ENCODE peak calls at places on chromosomes 1 and 21, in ten cellular contexts. One of them, this sample, is unnamed.

GRCh38 chr21:46159841-46160562 is 4.6 kb upstream of the FTCD start:
- DNase-seq in endothelial cell: no peak
- DNase-seq in CD8-positive, alpha-beta T cell: peak; percentile 46
- DNase-seq in IMR-90: no peak
- DNase-seq in lower leg skin: no peak
- DNase-seq in MM.1S: no peak
- DNase-seq in fibroblast of lung: no peak
- DNase-seq in mucosa of descending colon: no peak
- DNase-seq in HL-60: no peak
- DNase-seq in WTC11: no peak
- DNase-seq in this sample: no peak

GRCh38 chr1:243378666-243379065 is 122.8 kb downstream of the SDCCAG8 start:
- DNase-seq in WTC11: no peak
- DNase-seq in fibroblast of lung: no peak
- DNase-seq in HL-60: no peak
- DNase-seq in IMR-90: no peak
- DNase-seq in lower leg skin: no peak
- DNase-seq in CD8-positive, alpha-beta T cell: no peak
- DNase-seq in mucosa of descending colon: no peak
- DNase-seq in endothelial cell: no peak
- DNase-seq in MM.1S: no peak
- DNase-seq in this sample: no peak

GRCh38 chr1:33819290-33819912 is 44.5 kb upstream of the HMGB4 start:
- DNase-seq in WTC11: no peak
- DNase-seq in lower leg skin: no peak
- DNase-seq in mucosa of descending colon: no peak
- DNase-seq in IMR-90: no peak
- DNase-seq in HL-60: no peak
- DNase-seq in fibroblast of lung: no peak
- DNase-seq in MM.1S: no peak
- DNase-seq in endothelial cell: no peak
- DNase-seq in CD8-positive, alpha-beta T cell: no peak
- DNase-seq in this sample: no peak

GRCh38 chr1:74714429-74715362 is 18.2 kb downstream of the CRYZ start:
- DNase-seq in mucosa of descending colon: no peak
- DNase-seq in lower leg skin: no peak
- DNase-seq in CD8-positive, alpha-beta T cell: no peak
- DNase-seq in endothelial cell: no peak
- DNase-seq in IMR-90: peak; percentile 35
- DNase-seq in fibroblast of lung: no peak
- DNase-seq in WTC11: no peak
- DNase-seq in MM.1S: no peak
- DNase-seq in HL-60: no peak
- DNase-seq in this sample: no peak

GRCh38 chr1:182641561-182641960 is 37.4 kb upstream of the RGS16 start:
- DNase-seq in CD8-positive, alpha-beta T cell: no peak
- DNase-seq in endothelial cell: no peak
- DNase-seq in WTC11: no peak
- DNase-seq in mucosa of descending colon: no peak
- DNase-seq in MM.1S: peak; percentile 2
- DNase-seq in fibroblast of lung: no peak
- DNase-seq in HL-60: no peak
- DNase-seq in lower leg skin: no peak
- DNase-seq in IMR-90: no peak
- DNase-seq in this sample: no peak

GRCh38 chr1:165773324-165773965 is 4.8 kb upstream of the TMCO1 start:
- DNase-seq in IMR-90: peak; percentile 89
- DNase-seq in CD8-positive, alpha-beta T cell: no peak
- DNase-seq in fibroblast of lung: peak; percentile 59
- DNase-seq in WTC11: no peak
- DNase-seq in lower leg skin: no peak
- DNase-seq in endothelial cell: no peak
- DNase-seq in mucosa of descending colon: no peak
- DNase-seq in HL-60: no peak
- DNase-seq in MM.1S: peak; percentile 4
- DNase-seq in this sample: no peak

GRCh38 chr1:183230403-183230802 is 44.3 kb downstream of the LAMC2 start:
- DNase-seq in MM.1S: no peak
- DNase-seq in HL-60: no peak
- DNase-seq in endothelial cell: no peak
- DNase-seq in WTC11: no peak
- DNase-seq in CD8-positive, alpha-beta T cell: no peak
- DNase-seq in fibroblast of lung: no peak
- DNase-seq in lower leg skin: no peak
- DNase-seq in mucosa of descending colon: no peak
- DNase-seq in IMR-90: peak; percentile 31
- DNase-seq in this sample: no peak

GRCh38 chr1:230067441-230067870 is 418 bp downstream of the GALNT2 start:
- DNase-seq in mucosa of descending colon: peak; percentile 67
- DNase-seq in endothelial cell: no peak
- DNase-seq in fibroblast of lung: peak; percentile 61
- DNase-seq in MM.1S: peak; percentile 28
- DNase-seq in CD8-positive, alpha-beta T cell: no peak
- DNase-seq in HL-60: peak; percentile 50
- DNase-seq in WTC11: peak; percentile 37
- DNase-seq in lower leg skin: no peak
- DNase-seq in IMR-90: no peak
- DNase-seq in this sample: peak; percentile 65

GRCh38 chr1:110285316-110285715 is 53.9 kb upstream of the RBM15 start:
- DNase-seq in IMR-90: peak; percentile 26
- DNase-seq in MM.1S: no peak
- DNase-seq in WTC11: no peak
- DNase-seq in fibroblast of lung: no peak
- DNase-seq in CD8-positive, alpha-beta T cell: no peak
- DNase-seq in HL-60: no peak
- DNase-seq in mucosa of descending colon: no peak
- DNase-seq in lower leg skin: no peak
- DNase-seq in endothelial cell: no peak
- DNase-seq in this sample: no peak

GRCh38 chr1:200384818-200385390 is 24.9 kb downstream of the ZNF281 start:
- DNase-seq in fibroblast of lung: peak; percentile 44
- DNase-seq in mucosa of descending colon: no peak
- DNase-seq in WTC11: no peak
- DNase-seq in lower leg skin: no peak
- DNase-seq in HL-60: no peak
- DNase-seq in MM.1S: no peak
- DNase-seq in CD8-positive, alpha-beta T cell: no peak
- DNase-seq in IMR-90: no peak
- DNase-seq in endothelial cell: no peak
- DNase-seq in this sample: no peak

GRCh38 chr21:44444286-44444931 is 10.9 kb upstream of the LRRC3 start:
- DNase-seq in WTC11: peak; percentile 75
- DNase-seq in fibroblast of lung: no peak
- DNase-seq in lower leg skin: no peak
- DNase-seq in CD8-positive, alpha-beta T cell: no peak
- DNase-seq in MM.1S: no peak
- DNase-seq in HL-60: no peak
- DNase-seq in endothelial cell: peak; percentile 54
- DNase-seq in mucosa of descending colon: no peak
- DNase-seq in IMR-90: no peak
- DNase-seq in this sample: no peak
- TF ChIP-seq CTCF in WTC11: peak; percentile 44
- TF ChIP-seq CTCF in fibroblast of lung: no peak
- TF ChIP-seq CTCF in lower leg skin: no peak
- TF ChIP-seq CTCF in CD8-positive, alpha-beta T cell: no peak
- TF ChIP-seq CTCF in MM.1S: peak; percentile 50
- TF ChIP-seq CTCF in HL-60: peak; percentile 4
- TF ChIP-seq CTCF in endothelial cell: peak; percentile 37
- TF ChIP-seq CTCF in mucosa of descending colon: no peak
- TF ChIP-seq CTCF in IMR-90: no peak
- TF ChIP-seq CTCF in this sample: no peak

DNA sequence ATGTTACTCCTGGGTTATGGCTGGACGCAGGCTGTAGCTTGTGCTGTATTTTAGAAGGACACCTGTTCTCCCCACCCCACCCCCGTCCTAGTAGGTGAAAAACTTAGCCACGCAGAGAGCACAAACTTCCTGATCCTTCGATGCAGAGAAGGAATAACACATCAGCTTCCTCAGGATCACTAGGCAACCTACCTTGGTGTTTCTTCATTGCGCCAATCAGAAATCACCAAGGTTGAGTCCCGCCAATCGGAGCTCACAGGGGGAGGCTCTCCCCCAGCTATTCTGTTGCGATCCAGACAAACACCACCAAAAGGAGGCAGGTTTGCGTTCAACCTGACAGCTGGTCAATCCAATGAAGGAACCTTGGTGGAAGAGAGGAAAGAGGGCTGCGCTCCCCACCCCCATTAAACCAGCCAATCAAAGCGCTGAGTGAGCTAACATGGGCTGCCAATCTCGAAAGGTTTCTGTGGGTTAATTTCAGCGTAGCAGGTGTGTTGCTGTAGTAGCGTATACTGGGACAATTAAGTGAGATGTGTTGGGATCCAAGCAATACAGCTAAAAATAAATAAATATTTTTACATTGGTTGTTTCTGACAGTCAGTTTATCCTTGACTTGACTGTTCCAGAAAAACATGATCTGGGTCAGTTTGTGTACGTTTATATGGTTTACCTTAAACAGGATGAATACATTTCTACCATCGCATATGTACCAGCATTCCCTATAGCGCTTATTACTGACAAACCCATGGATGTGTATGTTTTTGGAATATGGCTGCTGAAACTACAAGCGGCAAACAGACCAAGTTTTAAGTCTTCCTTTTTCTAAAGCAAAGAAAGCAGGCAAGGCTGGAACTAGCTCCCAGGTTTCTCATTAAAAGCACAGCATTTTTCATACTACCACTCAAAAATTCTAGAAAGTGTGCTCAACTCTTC is at the start of gene GOLPH3L:
- DNase-seq in MM.1S: peak; percentile 100
- DNase-seq in mucosa of descending colon: peak; percentile 91
- DNase-seq in HL-60: peak; percentile 98
- DNase-seq in endothelial cell: peak; percentile 86
- DNase-seq in fibroblast of lung: peak; percentile 98
- DNase-seq in lower leg skin: peak; percentile 97
- DNase-seq in IMR-90: peak; percentile 98
- DNase-seq in CD8-positive, alpha-beta T cell: peak; percentile 88
- DNase-seq in WTC11: peak; percentile 92
- DNase-seq in this sample: peak; percentile 97
- TF ChIP-seq CTCF in MM.1S: no peak
- TF ChIP-seq CTCF in mucosa of descending colon: no peak
- TF ChIP-seq CTCF in HL-60: no peak
- TF ChIP-seq CTCF in endothelial cell: no peak
- TF ChIP-seq CTCF in fibroblast of lung: peak; percentile 29
- TF ChIP-seq CTCF in lower leg skin: no peak
- TF ChIP-seq CTCF in IMR-90: peak; percentile 29
- TF ChIP-seq CTCF in CD8-positive, alpha-beta T cell: no peak
- TF ChIP-seq CTCF in WTC11: no peak
- TF ChIP-seq CTCF in this sample: peak; percentile 9

GRCh38 chr1:245121523-245121922 is 33.3 kb upstream of the KIF26B start:
- DNase-seq in IMR-90: no peak
- DNase-seq in mucosa of descending colon: no peak
- DNase-seq in WTC11: no peak
- DNase-seq in MM.1S: no peak
- DNase-seq in CD8-positive, alpha-beta T cell: no peak
- DNase-seq in endothelial cell: no peak
- DNase-seq in HL-60: no peak
- DNase-seq in fibroblast of lung: no peak
- DNase-seq in lower leg skin: no peak
- DNase-seq in this sample: no peak
- TF ChIP-seq CTCF in IMR-90: no peak
- TF ChIP-seq CTCF in mucosa of descending colon: no peak
- TF ChIP-seq CTCF in WTC11: no peak
- TF ChIP-seq CTCF in MM.1S: no peak
- TF ChIP-seq CTCF in CD8-positive, alpha-beta T cell: no peak
- TF ChIP-seq CTCF in endothelial cell: no peak
- TF ChIP-seq CTCF in HL-60: no peak
- TF ChIP-seq CTCF in fibroblast of lung: no peak
- TF ChIP-seq CTCF in lower leg skin: no peak
- TF ChIP-seq CTCF in this sample: no peak

GRCh38 chr1:70140894-70141293 is 64.5 kb downstream of the LRRC40 start:
- DNase-seq in IMR-90: peak; percentile 25
- DNase-seq in MM.1S: no peak
- DNase-seq in HL-60: no peak
- DNase-seq in lower leg skin: no peak
- DNase-seq in fibroblast of lung: no peak
- DNase-seq in endothelial cell: no peak
- DNase-seq in WTC11: no peak
- DNase-seq in mucosa of descending colon: no peak
- DNase-seq in CD8-positive, alpha-beta T cell: no peak
- DNase-seq in this sample: no peak

GRCh38 chr1:70146488-70146887 is 58.9 kb downstream of the LRRC40 start:
- DNase-seq in endothelial cell: no peak
- DNase-seq in lower leg skin: no peak
- DNase-seq in fibroblast of lung: peak; percentile 70
- DNase-seq in HL-60: no peak
- DNase-seq in IMR-90: peak; percentile 78
- DNase-seq in WTC11: no peak
- DNase-seq in CD8-positive, alpha-beta T cell: no peak
- DNase-seq in MM.1S: no peak
- DNase-seq in mucosa of descending colon: no peak
- DNase-seq in this sample: no peak

GRCh38 chr1:70143052-70143659 is 62.2 kb downstream of the LRRC40 start:
- DNase-seq in WTC11: no peak
- DNase-seq in endothelial cell: no peak
- DNase-seq in fibroblast of lung: peak; percentile 76
- DNase-seq in HL-60: no peak
- DNase-seq in IMR-90: peak; percentile 75
- DNase-seq in mucosa of descending colon: no peak
- DNase-seq in MM.1S: no peak
- DNase-seq in CD8-positive, alpha-beta T cell: no peak
- DNase-seq in lower leg skin: no peak
- DNase-seq in this sample: no peak

GRCh38 chr1:70140343-70140742 is 65.0 kb downstream of the LRRC40 start:
- DNase-seq in WTC11: no peak
- DNase-seq in fibroblast of lung: peak; percentile 92
- DNase-seq in lower leg skin: no peak
- DNase-seq in IMR-90: peak; percentile 78
- DNase-seq in HL-60: no peak
- DNase-seq in MM.1S: no peak
- DNase-seq in mucosa of descending colon: no peak
- DNase-seq in endothelial cell: no peak
- DNase-seq in CD8-positive, alpha-beta T cell: no peak
- DNase-seq in this sample: no peak

GRCh38 chr1:70142120-70142519 is 63.3 kb downstream of the LRRC40 start:
- DNase-seq in MM.1S: no peak
- DNase-seq in fibroblast of lung: peak; percentile 54
- DNase-seq in lower leg skin: no peak
- DNase-seq in CD8-positive, alpha-beta T cell: no peak
- DNase-seq in mucosa of descending colon: no peak
- DNase-seq in IMR-90: peak; percentile 45
- DNase-seq in endothelial cell: no peak
- DNase-seq in HL-60: no peak
- DNase-seq in WTC11: no peak
- DNase-seq in this sample: no peak
- TF ChIP-seq CTCF in MM.1S: no peak
- TF ChIP-seq CTCF in fibroblast of lung: peak; percentile 49
- TF ChIP-seq CTCF in lower leg skin: no peak
- TF ChIP-seq CTCF in CD8-positive, alpha-beta T cell: no peak
- TF ChIP-seq CTCF in mucosa of descending colon: no peak
- TF ChIP-seq CTCF in IMR-90: peak; percentile 43
- TF ChIP-seq CTCF in endothelial cell: no peak
- TF ChIP-seq CTCF in HL-60: no peak
- TF ChIP-seq CTCF in WTC11: no peak
- TF ChIP-seq CTCF in this sample: no peak

GRCh38 chr1:45340816-45341215 is 576 bp upstream of the MUTYH start:
- DNase-seq in WTC11: no peak
- DNase-seq in HL-60: peak; percentile 67
- DNase-seq in endothelial cell: no peak
- DNase-seq in CD8-positive, alpha-beta T cell: no peak
- DNase-seq in IMR-90: no peak
- DNase-seq in MM.1S: peak; percentile 54
- DNase-seq in lower leg skin: no peak
- DNase-seq in fibroblast of lung: peak; percentile 18
- DNase-seq in mucosa of descending colon: no peak
- DNase-seq in this sample: no peak
- TF ChIP-seq CTCF in WTC11: no peak
- TF ChIP-seq CTCF in HL-60: no peak
- TF ChIP-seq CTCF in endothelial cell: no peak
- TF ChIP-seq CTCF in CD8-positive, alpha-beta T cell: no peak
- TF ChIP-seq CTCF in IMR-90: no peak
- TF ChIP-seq CTCF in MM.1S: no peak
- TF ChIP-seq CTCF in lower leg skin: no peak
- TF ChIP-seq CTCF in fibroblast of lung: no peak
- TF ChIP-seq CTCF in mucosa of descending colon: no peak
- TF ChIP-seq CTCF in this sample: no peak